ENCODE peak calls at places on chromosomes 6 and 20, in four cellular contexts. J is activated CD4-positive, alpha-beta T cell treated with anti-CD3 and anti-CD28 coated beads, Interleukin-2, amount 10 ng/mL, durations not matched to agents 7 days and 5 days; V is HFF-Myc; A is AG04450. S is an unnamed sample.

GRCh38 chr6:149334682-149335160 is 17.2 kb downstream of the TAB2 start:
- DNase-seq in J (no peak), V (peak), A (peak), S (no peak)

GRCh38 chr6:17831135-17831534 is 124.4 kb upstream of the NUP153 start:
- DNase-seq in J (no peak), V (peak), A (no peak), S (no peak)

GRCh38 chr6:101517632-101518031 is 124.1 kb downstream of the GRIK2 start:
- DNase-seq in J (no peak), V (no peak), A (no peak), S (no peak)

GRCh38 chr20:36465109-36466080 is 75.9 kb upstream of the MYL9 start:
- DNase-seq in J (peak), V (no peak), A (peak), S (peak)

GRCh38 chr6:93300661-93301060 is 118.7 kb downstream of the EPHA7 start:
- DNase-seq in J (no peak), V (no peak), A (no peak), S (no peak)

GRCh38 chr20:4913147-4913546 is 88.2 kb downstream of the SLC23A2 start:
- DNase-seq in J (no peak), V (no peak), A (no peak), S (no peak)

GRCh38 chr6:106381871-106382270 is 21.4 kb downstream of the CRYBG1 start:
- DNase-seq in J (peak), V (no peak), A (no peak), S (no peak)

GRCh38 chr6:49995278-49995677 is 25.9 kb upstream of the DEFB113 start:
- DNase-seq in J (no peak), V (no peak), A (no peak), S (no peak)

GRCh38 chr20:9119776-9120175 is 50.9 kb downstream of the PLCB4 start:
- DNase-seq in J (no peak), V (no peak), A (no peak), S (no peak)

GRCh38 chr6:42099340-42100028 is 42.9 kb downstream of the C6orf132 start:
- DNase-seq in J (no peak), V (no peak), A (no peak), S (peak)

GRCh38 chr6:140440223-140440810 is 1065.9 kb upstream of the CITED2 start:
- DNase-seq in J (no peak), V (no peak), A (no peak), S (no peak)

GRCh38 chr6:157211603-157212455 is 111.5 kb downstream of the TMEM242 start:
- DNase-seq in J (no peak), V (no peak), A (no peak), S (no peak)

GRCh38 chr6:131135244-131136020 is at the start of gene AKAP7:
- DNase-seq in J (peak), V (no peak), A (no peak), S (peak)